ENCODE peak calls at places on chromosomes 4 and X, in five cellular contexts. C is GM06990, D is K562, V is astrocyte of the spinal cord, W is kidney. O is an unnamed sample.

GRCh38 chr4:79241846-79242245 is 84.0 kb downstream of the NAA11 start:
- DNase-seq in C (no peak), D (no peak), V (peak), W (peak), O (peak)

GRCh38 chrX:30593435-30594200 is 16.1 kb upstream of the TASL start:
- DNase-seq in C (no peak), D (no peak), V (no peak), W (no peak), O (no peak)

GRCh38 chr4:89284828-89285227 is 22.8 kb downstream of the GPRIN3 start:
- DNase-seq in C (no peak), D (no peak), V (no peak), W (no peak), O (no peak)

GRCh38 chrX:100424012-100424411 is 13.9 kb upstream of the PCDH19 start:
- DNase-seq in C (no peak), D (no peak), V (no peak), W (no peak), O (no peak)

GRCh38 chrX:107684956-107685385 is 56.7 kb downstream of the PRPS1 start:
- DNase-seq in C (peak), D (peak), V (peak), W (peak), O (peak)

GRCh38 chrX:153635788-153636668 is 11.0 kb upstream of the DUSP9 start:
- DNase-seq in C (no peak), D (peak), V (no peak), W (peak), O (no peak)

GRCh38 chr4:147994076-147994475 is 262.2 kb downstream of the ARHGAP10 start:
- DNase-seq in C (no peak), D (no peak), V (peak), W (no peak), O (peak)

GRCh38 chr4:57061395-57061794 is 48.8 kb downstream of the IGFBP7 start:
- DNase-seq in C (no peak), D (no peak), V (no peak), W (no peak), O (no peak)

GRCh38 chr4:118265312-118266144 is 87.3 kb downstream of the PRSS12 start:
- DNase-seq in C (no peak), D (no peak), V (no peak), W (peak), O (no peak)

GRCh38 chr4:6909970-6910339 is 329 bp downstream of the TBC1D14 start:
- DNase-seq in C (no peak), D (peak), V (no peak), W (peak), O (no peak)

GRCh38 chrX:36348509-36348908 is 429.0 kb downstream of the CFAP47 start:
- DNase-seq in C (no peak), D (no peak), V (no peak), W (no peak), O (no peak)

GRCh38 chr4:55303818-55304217 is 42.2 kb upstream of the SRD5A3 start:
- DNase-seq in C (no peak), D (no peak), V (peak), W (no peak), O (peak)

GRCh38 chrX:72309297-72310071 is 3.8 kb upstream of the CITED1 start:
- DNase-seq in C (no peak), D (no peak), V (no peak), W (no peak), O (no peak)

GRCh38 chr4:76430519-76431388 is 4.3 kb upstream of the SHROOM3 start:
- DNase-seq in C (peak), D (no peak), V (peak), W (no peak), O (peak)

GRCh38 chrX:10795721-10796120 is 175.3 kb upstream of the MID1 start:
- DNase-seq in C (no peak), D (no peak), V (no peak), W (no peak), O (peak)

GRCh38 chr4:13777341-13777740 is 149.8 kb upstream of the BOD1L1 start:
- DNase-seq in C (no peak), D (no peak), V (peak), W (no peak), O (no peak)

GRCh38 chr4:26584725-26585124 is 841 bp downstream of the TBC1D19 start:
- DNase-seq in C (no peak), D (no peak), V (no peak), W (no peak), O (no peak)

GRCh38 chr4:6495296-6495590 is 22.8 kb upstream of the PPP2R2C start:
- DNase-seq in C (no peak), D (no peak), V (no peak), W (no peak), O (no peak)

GRCh38 chrX:151703487-151703886 is 8.2 kb downstream of the PRRG3 start:
- DNase-seq in C (no peak), D (no peak), V (no peak), W (no peak), O (no peak)

GRCh38 chrX:47180346-47180745 is 13.3 kb upstream of the UBA1 start:
- DNase-seq in C (no peak), D (no peak), V (no peak), W (peak), O (no peak)

GRCh38 chrX:45517090-45517973 is 316.7 kb upstream of the DIPK2B start:
- DNase-seq in C (no peak), D (no peak), V (peak), W (no peak), O (no peak)

GRCh38 chr4:176276710-176277109 is 7.7 kb upstream of the ASB5 start:
- DNase-seq in C (no peak), D (no peak), V (no peak), W (no peak), O (no peak)

GRCh38 chr4:106583567-106583966 is 215.0 kb upstream of the GIMD1 start:
- DNase-seq in C (no peak), D (no peak), V (peak), W (no peak), O (peak)

GRCh38 chrX:66914082-66914481 is 275.2 kb upstream of the EDA2R start:
- DNase-seq in C (no peak), D (no peak), V (no peak), W (no peak), O (peak)

GRCh38 chrX:100373673-100374072 is 36.4 kb downstream of the PCDH19 start:
- DNase-seq in C (no peak), D (no peak), V (no peak), W (no peak), O (no peak)

GRCh38 chrX:10015711-10016515 is 48.8 kb downstream of the CLDN34 start:
- DNase-seq in C (no peak), D (peak), V (no peak), W (peak), O (peak)

GRCh38 chrX:52821079-52821760 is 10.1 kb downstream of the XAGE5 start:
- DNase-seq in C (no peak), D (no peak), V (no peak), W (no peak), O (no peak)

GRCh38 chr4:76499461-76499860 is 64.4 kb downstream of the SHROOM3 start:
- DNase-seq in C (peak), D (no peak), V (no peak), W (no peak), O (no peak)

GRCh38 chr4:184196730-184197355 is 20.8 kb downstream of the ENPP6 start:
- DNase-seq in C (no peak), D (no peak), V (no peak), W (no peak), O (peak)

GRCh38 chr4:42302348-42302747 is 94.9 kb upstream of the SHISA3 start:
- DNase-seq in C (no peak), D (peak), V (peak), W (no peak), O (peak)

GRCh38 chr4:46016306-46016705 is 107.5 kb downstream of the GABRG1 start:
- DNase-seq in C (no peak), D (no peak), V (no peak), W (no peak), O (no peak)

GRCh38 chr4:24576276-24576675 is 8.1 kb downstream of the DHX15 start:
- DNase-seq in C (no peak), D (no peak), V (no peak), W (no peak), O (no peak)

GRCh38 chr4:8171941-8172924 is 13.6 kb upstream of the ABLIM2 start:
- DNase-seq in C (peak), D (no peak), V (no peak), W (no peak), O (peak)

GRCh38 chr4:57404463-57404862 is 294.3 kb upstream of the IGFBP7 start:
- DNase-seq in C (no peak), D (no peak), V (no peak), W (no peak), O (no peak)

GRCh38 chr4:22556411-22556969 is 40.6 kb upstream of the ADGRA3 start:
- DNase-seq in C (no peak), D (no peak), V (no peak), W (no peak), O (no peak)

GRCh38 chrX:24561121-24561520 is 86.0 kb downstream of the PCYT1B start:
- DNase-seq in C (no peak), D (peak), V (no peak), W (no peak), O (peak)

DNA sequence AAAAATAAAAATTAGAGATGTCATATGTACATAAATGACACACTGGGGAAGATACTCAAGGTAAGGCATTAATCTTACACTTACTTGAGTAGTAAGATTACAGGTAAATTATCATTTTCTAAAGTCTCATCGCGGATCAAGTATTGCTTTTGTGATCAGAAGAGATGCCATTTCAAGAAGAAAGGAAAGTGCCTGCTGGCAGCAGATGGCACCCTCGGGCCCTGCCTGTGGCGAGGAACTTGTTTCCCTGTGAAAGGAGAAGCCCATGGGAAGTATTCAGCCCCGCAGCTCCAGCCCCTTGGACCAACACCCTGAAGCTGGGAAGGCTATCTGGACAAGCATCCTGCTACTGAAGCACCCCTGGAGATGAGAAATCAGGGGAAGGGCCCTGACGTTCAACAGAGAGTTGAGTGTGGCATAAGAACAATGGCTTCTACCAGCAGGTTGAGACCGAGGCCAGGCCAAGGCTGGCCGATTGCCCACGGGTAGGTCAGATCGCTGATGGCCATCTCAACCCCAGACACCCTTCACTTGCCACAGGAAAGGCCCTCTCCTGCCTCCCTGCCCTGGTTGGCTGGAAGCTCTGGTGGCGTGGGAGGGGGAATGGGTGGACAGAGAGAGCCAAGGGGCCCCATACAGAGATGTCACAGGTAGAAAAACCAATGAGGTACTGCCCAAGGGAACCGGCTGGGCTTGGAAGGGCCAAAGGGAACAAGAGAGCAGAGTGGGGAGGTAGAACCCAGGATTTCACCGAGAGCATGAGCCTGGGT is 18.8 kb upstream of the MXD4 start:
- DNase-seq in C (no peak), D (no peak), V (no peak), W (peak), O (no peak)
- TF ChIP-seq CTCF in C (peak), D (no peak), V (no peak), W (no peak), O (no peak)

GRCh38 chr4:993111-994029 is at the start of gene SLC26A1:
- DNase-seq in C (no peak), D (peak), V (no peak), W (peak), O (no peak)
- H3K4me3 ChIP-seq in C (peak), D (peak), V (no peak), W (peak), O (peak)

GRCh38 chr4:85084371-85085170 is 118.1 kb upstream of the WDFY3 start:
- DNase-seq in C (peak), D (peak), V (peak), W (no peak), O (peak)
- TF ChIP-seq CTCF in C (peak), D (peak), V (peak), W (peak), O (peak)

DNA sequence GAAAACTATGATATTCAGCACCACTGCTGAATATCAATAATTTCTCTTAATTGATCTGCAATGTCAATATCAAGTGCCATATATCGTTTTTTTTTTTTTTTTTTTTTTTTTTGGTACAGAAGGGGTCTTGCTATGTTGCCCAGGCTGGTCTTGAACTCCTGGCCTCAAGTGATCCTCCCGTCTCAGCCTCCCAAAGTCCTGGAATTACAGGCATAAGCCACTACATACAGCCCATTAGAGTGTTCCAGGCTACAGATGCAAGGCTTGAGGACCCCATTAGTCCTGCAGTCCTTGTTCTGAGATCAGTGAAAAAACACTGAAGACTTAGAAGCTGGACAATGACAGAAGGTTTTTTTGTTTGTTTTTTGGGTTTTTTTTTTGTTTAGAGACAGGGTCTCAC is 48.3 kb downstream of the PPP3CA start:
- DNase-seq in C (no peak), D (no peak), V (no peak), W (no peak), O (no peak)
- H3K4me3 ChIP-seq in C (no peak), D (no peak), V (no peak), W (no peak), O (no peak)

GRCh38 chrX:51456246-51456645 is 40.1 kb downstream of the NUDT11 start:
- DNase-seq in C (no peak), D (no peak), V (no peak), W (no peak), O (no peak)

GRCh38 chrX:51456814-51457213 is 39.6 kb downstream of the NUDT11 start:
- DNase-seq in C (no peak), D (no peak), V (no peak), W (no peak), O (no peak)

GRCh38 chrX:51463322-51463721 is 33.1 kb downstream of the NUDT11 start:
- DNase-seq in C (no peak), D (no peak), V (no peak), W (no peak), O (no peak)

GRCh38 chrX:51461053-51462050 is 35.0 kb downstream of the NUDT11 start:
- DNase-seq in C (no peak), D (peak), V (peak), W (no peak), O (peak)

DNA sequence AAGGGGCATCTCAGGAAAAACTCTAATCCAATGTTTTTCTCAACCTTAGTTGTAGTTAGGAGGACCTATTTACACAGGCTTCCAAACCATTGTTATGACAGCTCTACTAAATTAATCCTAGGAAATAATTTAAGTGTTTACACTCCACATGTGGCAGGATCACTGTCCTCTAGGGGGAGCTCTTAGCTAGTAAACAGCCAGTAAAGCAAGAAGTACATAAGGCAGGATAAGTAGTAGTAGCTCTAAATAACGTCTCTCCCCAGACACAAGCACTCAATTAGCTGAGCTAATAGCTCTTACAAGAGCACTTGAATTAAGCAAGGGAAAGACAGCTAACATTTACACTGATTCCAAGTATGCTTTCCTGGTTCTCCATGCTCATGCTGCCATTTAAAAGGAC is 37.3 kb downstream of the NUDT11 start:
- DNase-seq in C (no peak), D (no peak), V (peak), W (no peak), O (peak)
- TF ChIP-seq CTCF in C (peak), D (peak), V (peak), W (no peak), O (peak)